ENCODE peak calls at places on chromosomes 2 and 18, in four cellular contexts. E is ovary, F is gastrocnemius medialis, Q is HepG2. O is an unnamed sample.

GRCh38 chr2:20576598-20577115 is 74.2 kb downstream of the HS1BP3 start:
- DNase-seq in E (no peak), F (no peak), Q (no peak), O (no peak)

GRCh38 chr18:58454406-58455061 is 174.4 kb downstream of the ALPK2 start:
- DNase-seq in E (no peak), F (no peak), Q (no peak), O (no peak)

GRCh38 chr2:67346718-67347407 is 50.3 kb upstream of the ETAA1 start:
- DNase-seq in E (no peak), F (no peak), Q (no peak), O (no peak)

GRCh38 chr18:41373612-41374011 is 581.4 kb upstream of the PIK3C3 start:
- DNase-seq in E (no peak), F (no peak), Q (no peak), O (no peak)

GRCh38 chr2:104312684-104313083 is 541.2 kb upstream of the POU3F3 start:
- DNase-seq in E (no peak), F (no peak), Q (no peak), O (no peak)

GRCh38 chr18:57803119-57803969 is at the start of gene ATP8B1:
- DNase-seq in E (peak), F (peak), Q (no peak), O (peak)

GRCh38 chr2:86337235-86338099 is at the start of gene REEP1:
- DNase-seq in E (peak), F (peak), Q (no peak), O (peak)

GRCh38 chr2:176535480-176536113 is 266.4 kb downstream of the MTX2 start:
- DNase-seq in E (no peak), F (no peak), Q (no peak), O (no peak)

GRCh38 chr18:50857694-50858093 is 21.2 kb upstream of the ME2 start:
- DNase-seq in E (no peak), F (no peak), Q (no peak), O (no peak)

GRCh38 chr2:109435866-109436634 is 177.7 kb downstream of the SEPTIN10 start:
- DNase-seq in E (no peak), F (peak), Q (no peak), O (no peak)

GRCh38 chr2:224025874-224026273 is 13.2 kb downstream of the SERPINE2 start:
- DNase-seq in E (no peak), F (no peak), Q (no peak), O (no peak)

GRCh38 chr2:109230980-109231420 is 102.0 kb downstream of the SH3RF3 start:
- DNase-seq in E (no peak), F (peak), Q (no peak), O (no peak)

GRCh38 chr2:12433641-12433990 is 283.1 kb upstream of the TRIB2 start:
- DNase-seq in E (no peak), F (no peak), Q (no peak), O (no peak)

GRCh38 chr18:44198296-44199284 is 482.1 kb upstream of the SETBP1 start:
- DNase-seq in E (no peak), F (no peak), Q (no peak), O (no peak)

GRCh38 chr2:55302241-55302640 is 33.2 kb upstream of the MTIF2 start:
- DNase-seq in E (no peak), F (no peak), Q (no peak), O (no peak)

GRCh38 chr2:17104454-17104853 is 413.8 kb downstream of the RAD51AP2 start:
- DNase-seq in E (no peak), F (no peak), Q (no peak), O (no peak)

GRCh38 chr18:26963292-26963691 is 97.8 kb upstream of the AQP4 start:
- DNase-seq in E (no peak), F (no peak), Q (no peak), O (no peak)

GRCh38 chr2:121004950-121005349 is 269.3 kb downstream of the GLI2 start:
- DNase-seq in E (no peak), F (no peak), Q (no peak), O (no peak)
- H3K4me3 ChIP-seq in E (no peak), F (no peak), Q (no peak), O (no peak)

DNA sequence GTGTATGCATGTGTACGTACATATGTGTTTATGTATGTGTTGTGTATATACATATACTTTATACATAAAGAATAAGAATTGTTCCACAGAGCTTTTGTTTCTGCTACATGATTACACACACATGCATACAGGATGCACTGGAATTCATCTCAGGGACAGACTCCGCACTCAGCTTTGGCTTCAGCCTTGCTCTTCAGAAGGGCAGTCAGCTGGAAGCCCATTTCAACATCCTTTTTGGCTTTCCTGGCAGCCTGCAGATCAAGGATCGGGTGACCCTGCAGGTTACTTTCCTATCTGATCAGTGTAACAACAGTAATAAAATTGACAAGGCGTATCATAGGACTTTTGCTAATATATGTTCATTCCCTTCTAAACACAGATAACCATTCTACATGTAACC is 144.1 kb upstream of the COPS8 start:
- DNase-seq in E (no peak), F (no peak), Q (no peak), O (no peak)
- H3K27ac ChIP-seq in E (no peak), F (no peak), Q (no peak), O (no peak)

DNA sequence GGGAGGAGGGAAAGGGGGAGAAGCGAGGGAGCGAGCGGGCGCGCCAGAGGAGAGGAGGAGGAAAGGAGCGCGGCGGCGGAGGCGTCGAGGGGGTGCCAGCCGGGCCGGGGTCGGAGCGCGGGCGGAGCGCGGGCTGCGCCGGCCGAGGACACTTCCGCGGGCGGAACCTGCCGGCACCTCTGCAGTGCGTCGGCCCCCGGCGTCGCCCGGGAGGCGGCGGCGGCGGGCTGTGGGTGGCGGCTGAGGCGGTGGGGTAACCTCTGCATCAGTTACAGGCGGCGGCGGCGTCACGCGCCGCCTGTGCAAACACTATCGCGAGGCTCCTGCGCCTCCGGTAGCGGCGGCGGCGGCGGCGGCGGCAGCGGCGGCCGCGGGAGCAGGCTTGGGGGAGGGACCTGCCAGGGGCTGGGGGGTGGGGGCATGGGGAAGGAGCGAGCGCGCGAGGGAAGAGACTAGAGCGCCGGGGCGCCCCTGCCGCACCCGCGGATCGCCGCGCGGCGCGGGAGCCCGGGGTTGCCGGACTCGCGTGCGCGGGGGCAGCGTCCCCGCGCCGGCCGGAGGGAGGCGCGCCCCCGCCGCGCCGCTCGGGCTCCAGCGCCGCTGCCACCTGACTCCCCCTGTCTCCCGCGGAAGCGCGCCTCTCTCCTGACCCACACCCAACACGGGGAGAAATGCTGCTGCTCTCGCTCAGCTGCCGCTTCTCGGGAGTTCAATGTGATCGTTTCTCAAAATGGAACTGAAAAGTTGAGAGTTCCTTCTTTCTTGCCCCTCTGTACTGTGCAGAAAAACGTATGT is at the start of gene TLK1:
- DNase-seq in E (peak), F (peak), Q (peak), O (peak)
- TF ChIP-seq POLR2A in E (peak), F (peak), Q (peak), O (peak)

GRCh38 chr2:63571291-63571690 is 17.0 kb downstream of the WDPCP start:
- DNase-seq in E (no peak), F (no peak), Q (no peak), O (no peak)
- H3K4me3 ChIP-seq in E (no peak), F (no peak), Q (no peak), O (no peak)